ENCODE peak calls at places on chromosomes 1 and 21, in seven cellular contexts. Q is foreskin fibroblast; X is tibial artery; B is cardiac fibroblast; R is pancreas; P is CD8-positive, alpha-beta T cell; A is IMR-90. G is an unnamed sample.
A peak's percentile ranks its signal among the peaks of the same experiment; 100 is the strongest.

GRCh38 chr1:167127236-167127635 is 33.4 kb downstream of the STYXL2 start:
- DNase-seq in A (no peak), X (no peak), R (no peak), P (no peak), Q (no peak), B (no peak), G (no peak)

GRCh38 chr1:115976062-115976899 is at the start of gene SLC22A15:
- DNase-seq in Q (peak; percentile 34), P (peak; percentile 3), A (no peak), R (peak; percentile 84), B (peak; percentile 69), X (peak; percentile 80), G (no peak)

GRCh38 chr1:243471026-243471685 is 215.3 kb downstream of the SDCCAG8 start:
- DNase-seq in R (no peak), B (no peak), X (no peak), P (no peak), Q (no peak), A (no peak), G (no peak)

GRCh38 chr1:94912263-94912986 is 14.5 kb downstream of the CNN3 start:
- DNase-seq in B (no peak), X (no peak), P (no peak), A (no peak), Q (no peak), R (no peak), G (no peak)

GRCh38 chr21:33434770-33435360 is 31.7 kb downstream of the IFNGR2 start:
- DNase-seq in A (peak; percentile 96), R (peak; percentile 7), X (no peak), Q (peak; percentile 86), P (no peak), B (peak; percentile 91), G (peak; percentile 83)

GRCh38 chr1:95023399-95024050 is 49.2 kb downstream of the ALG14 start:
- DNase-seq in B (peak; percentile 88), R (no peak), X (no peak), A (peak; percentile 96), P (no peak), Q (peak; percentile 83), G (peak; percentile 84)

GRCh38 chr1:173052681-173053196 is 2.0 kb upstream of the TNFSF18 start:
- DNase-seq in X (no peak), A (no peak), Q (no peak), P (no peak), R (no peak), B (no peak), G (no peak)

GRCh38 chr1:58157281-58157680 is 389.2 kb downstream of the OMA1 start:
- DNase-seq in P (no peak), B (no peak), Q (no peak), A (no peak), X (no peak), R (no peak), G (no peak)

GRCh38 chr1:223429313-223429731 is 36.1 kb downstream of the CCDC185 start:
- DNase-seq in Q (no peak), R (no peak), X (peak; percentile 74), A (peak; percentile 40), P (no peak), B (no peak), G (peak; percentile 41)

GRCh38 chr1:153778051-153778823 is 3.0 kb downstream of the SLC27A3 start:
- DNase-seq in B (no peak), A (no peak), R (no peak), Q (no peak), P (no peak), X (no peak), G (no peak)

GRCh38 chr1:98661544-98662353 is at the start of gene SNX7:
- DNase-seq in Q (peak; percentile 77), B (peak; percentile 88), P (no peak), X (peak; percentile 91), A (peak; percentile 69), R (peak; percentile 95), G (no peak)

GRCh38 chr1:156376146-156376545 is 7.1 kb downstream of the RHBG start:
- DNase-seq in P (no peak), B (peak; percentile 54), R (no peak), Q (no peak), A (peak; percentile 32), X (no peak), G (no peak)
- TF ChIP-seq CTCF in P (no peak), B (no peak), R (no peak), Q (no peak), A (peak; percentile 20), X (no peak), G (peak; percentile 20)

GRCh38 chr1:9413143-9413876 is 120.6 kb downstream of the SPSB1 start:
- DNase-seq in B (peak; percentile 92), R (no peak), P (peak; percentile 23), Q (peak; percentile 89), A (peak; percentile 95), X (peak; percentile 91), G (peak; percentile 55)
- H3K4me3 ChIP-seq in B (no peak overlapping the region), R (no peak overlapping the region), P (no peak overlapping the region), Q (no peak overlapping the region), A (no peak overlapping the region), X (no peak overlapping the region), G (peak overlapping the region; percentile 3)

GRCh38 chr1:184757406-184757805 is 2.7 kb upstream of the EDEM3 start:
- DNase-seq in B (no peak), P (no peak), Q (no peak), A (no peak), X (no peak), R (no peak), G (no peak)
- TF ChIP-seq CTCF in B (no peak), P (no peak), Q (no peak), A (no peak), X (no peak), R (no peak), G (no peak)

GRCh38 chr1:216722841-216723240 is 388 bp downstream of the ESRRG start:
- DNase-seq in A (no peak), X (no peak), B (no peak), Q (no peak), P (no peak), R (no peak), G (no peak)
- H3K4me3 ChIP-seq in A (peak overlapping the region; percentile 37), X (no peak overlapping the region), B (peak overlapping the region; percentile 30), Q (peak overlapping the region; percentile 45), P (no peak overlapping the region), R (peak overlapping the region; percentile 40), G (no peak overlapping the region)